ENCODE peak calls at places on chromosomes 1 and 21, in four cellular contexts. One of them, this sample, is unnamed. For H3K4me1, the result is how much of the 10 kb centered on the place peaks cover.

GRCh38 chr1:59025898-59026426 is 242.1 kb upstream of the JUN start:
- DNase-seq in IMR-90: peak
- DNase-seq in PC-3: no peak
- DNase-seq in neural progenitor cell: no peak
- DNase-seq in this sample: no peak

GRCh38 chr1:164563821-164564251 is 4.9 kb downstream of the PBX1 start:
- DNase-seq in IMR-90: no peak
- DNase-seq in PC-3: no peak
- DNase-seq in neural progenitor cell: no peak
- DNase-seq in this sample: no peak

GRCh38 chr1:32275424-32275823 is 16.5 kb upstream of the HDAC1 start:
- DNase-seq in IMR-90: no peak
- DNase-seq in PC-3: no peak
- DNase-seq in neural progenitor cell: no peak
- DNase-seq in this sample: no peak

GRCh38 chr1:19287436-19288185 is 959 bp downstream of the AKR7A3 start:
- DNase-seq in IMR-90: no peak
- DNase-seq in PC-3: no peak
- DNase-seq in neural progenitor cell: no peak
- DNase-seq in this sample: no peak

GRCh38 chr1:173477286-173478098 is at the start of gene PRDX6:
- DNase-seq in IMR-90: peak
- DNase-seq in PC-3: peak
- DNase-seq in neural progenitor cell: no peak
- DNase-seq in this sample: peak

GRCh38 chr1:226655251-226656163 is 83.6 kb downstream of the ITPKB start:
- DNase-seq in IMR-90: no peak
- DNase-seq in PC-3: no peak
- DNase-seq in neural progenitor cell: no peak
- DNase-seq in this sample: no peak

GRCh38 chr21:32626633-32627196 is 14.5 kb upstream of the CFAP298 start:
- DNase-seq in IMR-90: peak
- DNase-seq in PC-3: peak
- DNase-seq in neural progenitor cell: no peak
- DNase-seq in this sample: no peak

GRCh38 chr1:156419863-156420208 is 50.8 kb downstream of the RHBG start:
- DNase-seq in IMR-90: no peak
- DNase-seq in PC-3: no peak
- DNase-seq in neural progenitor cell: peak
- DNase-seq in this sample: no peak

GRCh38 chr1:91584866-91585265 is 84.2 kb downstream of the CDC7 start:
- DNase-seq in IMR-90: no peak
- DNase-seq in PC-3: no peak
- DNase-seq in neural progenitor cell: no peak
- DNase-seq in this sample: no peak

GRCh38 chr1:242691603-242691945 is 167.1 kb upstream of the PLD5 start:
- DNase-seq in IMR-90: no peak
- DNase-seq in PC-3: no peak
- DNase-seq in neural progenitor cell: peak
- DNase-seq in this sample: no peak

GRCh38 chr1:54671985-54672608 is 30.5 kb downstream of the MROH7 start:
- DNase-seq in IMR-90: peak
- DNase-seq in PC-3: peak
- DNase-seq in neural progenitor cell: peak
- DNase-seq in this sample: peak

GRCh38 chr1:43143441-43143888 is 28.6 kb downstream of the EBNA1BP2 start:
- DNase-seq in IMR-90: no peak
- DNase-seq in PC-3: peak
- DNase-seq in neural progenitor cell: peak
- DNase-seq in this sample: no peak

GRCh38 chr21:32325706-32326105 is 27.1 kb downstream of the MRAP start:
- DNase-seq in IMR-90: peak
- DNase-seq in PC-3: no peak
- DNase-seq in neural progenitor cell: no peak
- DNase-seq in this sample: no peak

DNA sequence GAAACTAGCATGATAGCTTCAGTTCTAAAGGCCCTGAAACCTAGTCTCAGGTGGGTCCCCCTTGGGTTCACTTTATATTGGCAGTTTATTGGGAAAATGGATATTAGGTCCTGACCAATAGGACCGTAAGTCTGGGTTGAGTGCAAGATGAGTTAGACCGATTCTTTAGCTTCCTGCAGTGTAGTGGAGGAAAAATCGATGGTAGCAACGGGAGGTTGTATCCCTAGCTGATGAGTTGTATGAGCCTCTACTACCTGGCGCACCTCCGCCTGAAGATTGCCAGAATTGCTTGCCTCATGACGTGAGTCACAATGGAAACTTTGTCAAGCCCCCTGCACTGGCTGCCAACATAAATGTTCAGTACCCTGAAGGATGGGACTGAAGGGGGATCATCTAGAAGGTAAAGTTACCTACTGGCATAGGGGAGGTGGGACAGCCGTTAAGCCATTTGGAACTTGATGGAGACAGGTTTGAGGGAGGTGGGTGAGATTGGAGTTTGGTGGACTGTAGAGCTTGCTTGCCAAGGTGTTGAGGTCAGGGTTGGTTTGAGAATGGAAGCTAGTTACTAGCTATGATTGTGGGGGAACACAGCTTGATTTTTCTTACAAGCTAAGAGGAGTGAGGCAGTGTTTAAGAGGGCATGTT is 4.0 kb downstream of the RCC1 start:
- DNase-seq in IMR-90: no peak
- DNase-seq in PC-3: no peak
- DNase-seq in neural progenitor cell: no peak
- DNase-seq in this sample: peak
- H3K9ac ChIP-seq in IMR-90: peak
- H3K9ac ChIP-seq in PC-3: peak
- H3K9ac ChIP-seq in neural progenitor cell: no peak
- H3K9ac ChIP-seq in this sample: peak

GRCh38 chr1:30806381-30807317 is 49.1 kb upstream of the LAPTM5 start:
- DNase-seq in IMR-90: no peak
- DNase-seq in PC-3: no peak
- DNase-seq in neural progenitor cell: no peak
- DNase-seq in this sample: no peak
- H3K4me3 ChIP-seq in IMR-90: no peak
- H3K4me3 ChIP-seq in PC-3: no peak
- H3K4me3 ChIP-seq in neural progenitor cell: no peak
- H3K4me3 ChIP-seq in this sample: no peak

GRCh38 chr1:205287723-205288122 is 33.8 kb downstream of the NUAK2 start:
- DNase-seq in IMR-90: no peak
- DNase-seq in PC-3: no peak
- DNase-seq in neural progenitor cell: no peak
- DNase-seq in this sample: no peak

GRCh38 chr1:205284420-205285144 is 37.0 kb downstream of the NUAK2 start:
- DNase-seq in IMR-90: peak
- DNase-seq in PC-3: peak
- DNase-seq in neural progenitor cell: peak
- DNase-seq in this sample: peak

GRCh38 chr1:205285391-205286101 is 36.0 kb downstream of the NUAK2 start:
- DNase-seq in IMR-90: no peak
- DNase-seq in PC-3: no peak
- DNase-seq in neural progenitor cell: no peak
- DNase-seq in this sample: no peak

GRCh38 chr1:205286335-205286950 is 35.1 kb downstream of the NUAK2 start:
- DNase-seq in IMR-90: peak
- DNase-seq in PC-3: peak
- DNase-seq in neural progenitor cell: no peak
- DNase-seq in this sample: no peak

GRCh38 chr1:205287076-205287475 is 34.5 kb downstream of the NUAK2 start:
- DNase-seq in IMR-90: no peak
- DNase-seq in PC-3: no peak
- DNase-seq in neural progenitor cell: no peak
- DNase-seq in this sample: no peak
- H3K4me1 ChIP-seq in IMR-90: under half
- H3K4me1 ChIP-seq in PC-3: under half
- H3K4me1 ChIP-seq in neural progenitor cell: half or more
- H3K4me1 ChIP-seq in this sample: under half

DNA sequence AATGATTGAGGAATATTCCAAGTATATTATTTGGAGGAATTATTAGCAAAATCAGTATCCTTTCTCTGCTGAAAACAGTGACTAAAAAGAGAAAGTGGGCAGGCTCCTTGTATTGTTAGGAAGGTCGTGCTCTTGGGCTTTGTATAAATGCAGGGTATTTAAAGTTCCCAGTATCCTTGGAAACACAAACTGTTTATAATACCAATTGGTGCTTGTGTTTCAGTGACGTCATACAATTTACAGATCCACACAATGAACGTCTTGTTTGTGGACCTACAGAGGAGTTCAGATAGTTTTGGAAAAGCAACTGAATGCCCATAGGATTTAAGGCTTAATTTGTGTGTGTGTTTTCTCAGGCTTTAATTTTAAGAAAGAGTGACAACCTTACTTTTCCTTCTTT is 168.2 kb downstream of the RASAL2 start:
- DNase-seq in IMR-90: peak
- DNase-seq in PC-3: peak
- DNase-seq in neural progenitor cell: peak
- DNase-seq in this sample: peak
- H3K9ac ChIP-seq in IMR-90: no peak
- H3K9ac ChIP-seq in PC-3: peak
- H3K9ac ChIP-seq in neural progenitor cell: no peak
- H3K9ac ChIP-seq in this sample: no peak

DNA sequence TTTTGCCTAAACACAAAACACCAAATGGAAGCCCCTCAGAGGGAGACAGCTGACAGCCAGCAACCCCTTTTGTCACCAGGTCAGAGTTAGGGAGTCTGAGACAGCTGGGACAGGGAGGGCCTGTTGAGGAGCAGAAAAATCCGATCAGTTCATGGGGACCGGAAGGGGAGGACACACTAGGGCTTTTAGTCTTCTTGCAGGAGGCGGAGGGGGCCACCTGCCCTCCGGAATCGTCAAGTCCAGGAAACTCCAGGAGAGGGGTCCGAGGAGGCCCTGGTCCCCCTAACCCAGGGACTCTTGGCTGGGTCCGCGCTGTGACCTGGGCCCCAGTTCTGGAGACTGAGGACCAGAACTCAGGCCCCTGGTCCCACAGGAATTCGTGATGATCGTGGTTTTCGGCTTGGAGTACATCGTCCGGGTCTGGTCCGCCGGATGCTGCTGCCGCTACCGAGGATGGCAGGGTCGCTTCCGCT is 34.2 kb downstream of the KCNQ4 start:
- DNase-seq in IMR-90: no peak
- DNase-seq in PC-3: no peak
- DNase-seq in neural progenitor cell: no peak
- DNase-seq in this sample: no peak
- H3K4me3 ChIP-seq in IMR-90: no peak
- H3K4me3 ChIP-seq in PC-3: no peak
- H3K4me3 ChIP-seq in neural progenitor cell: peak
- H3K4me3 ChIP-seq in this sample: no peak

DNA sequence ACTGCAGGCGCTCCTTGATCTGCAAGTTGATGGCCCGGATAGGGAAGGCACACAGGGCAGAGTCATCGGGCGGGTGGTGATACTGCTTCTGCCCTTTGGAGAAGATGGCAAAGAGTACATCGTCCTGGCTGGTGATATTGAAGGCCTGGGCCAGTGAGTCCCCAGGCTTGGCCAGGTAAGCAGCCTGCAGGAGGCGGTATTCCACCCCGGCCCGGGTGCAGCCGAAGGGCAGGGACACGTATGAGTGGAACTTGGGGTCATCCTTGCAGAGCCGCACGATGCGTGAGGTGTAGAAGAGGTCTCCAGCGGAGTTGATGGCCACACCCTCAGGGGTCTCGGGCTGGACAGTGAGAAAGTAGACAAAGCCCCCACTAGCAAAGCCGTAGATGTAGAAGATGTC is 27.4 kb downstream of the PLXNA2 start:
- DNase-seq in IMR-90: no peak
- DNase-seq in PC-3: no peak
- DNase-seq in neural progenitor cell: no peak
- DNase-seq in this sample: no peak
- H3K4me1 ChIP-seq in IMR-90: under half
- H3K4me1 ChIP-seq in PC-3: under half
- H3K4me1 ChIP-seq in neural progenitor cell: under half
- H3K4me1 ChIP-seq in this sample: under half